ENCODE peak calls at places on chromosomes 2 and 18, in four cellular contexts. B is RKO, S is stromal cell of bone marrow, W is type B pancreatic cell. A is an unnamed sample.

GRCh38 chr2:177628817-177629216 is 236.2 kb downstream of the AGPS start:
- DNase-seq in B (no peak), S (no peak), W (no peak), A (no peak)

GRCh38 chr2:166900700-166901099 is 12.4 kb downstream of the XIRP2 start:
- DNase-seq in B (peak; percentile 57), S (no peak), W (no peak), A (peak; percentile 18)

GRCh38 chr2:146523218-146523617 is 1321.6 kb upstream of the ACVR2A start:
- DNase-seq in B (peak; percentile 43), S (no peak), W (no peak), A (no peak)

GRCh38 chr2:207810200-207810788 is 40.6 kb upstream of the FZD5 start:
- DNase-seq in B (no peak), S (no peak), W (no peak), A (no peak)

GRCh38 chr2:9205963-9206948 is at the start of gene ASAP2:
- DNase-seq in B (peak; percentile 70), S (peak; percentile 57), W (peak; percentile 83), A (no peak)

GRCh38 chr2:147463881-147464520 is 380.8 kb upstream of the ACVR2A start:
- DNase-seq in B (no peak), S (no peak), W (no peak), A (no peak)

GRCh38 chr2:6236317-6236716 is 544.1 kb downstream of the SOX11 start:
- DNase-seq in B (no peak), S (no peak), W (no peak), A (no peak)

GRCh38 chr2:23092831-23093230 is 292.1 kb upstream of the KLHL29 start:
- DNase-seq in B (peak; percentile 47), S (peak; percentile 7), W (no peak), A (no peak)

GRCh38 chr2:75790121-75790520 is 79.4 kb upstream of the GCFC2 start:
- DNase-seq in B (no peak), S (no peak), W (no peak), A (no peak)

GRCh38 chr2:128444816-128445532 is 126.3 kb upstream of the HS6ST1 start:
- DNase-seq in B (no peak), S (no peak), W (peak; percentile 44), A (no peak)

GRCh38 chr2:237431372-237431771 is 17.4 kb upstream of the COL6A3 start:
- DNase-seq in B (peak; percentile 35), S (peak; percentile 90), W (no peak), A (peak; percentile 84)

GRCh38 chr2:10658041-10658913 is 31.5 kb downstream of the NOL10 start:
- DNase-seq in B (no peak), S (peak; percentile 28), W (no peak), A (peak; percentile 55)

GRCh38 chr2:149329470-149330126 is 789 bp upstream of the LYPD6 start:
- DNase-seq in B (peak; percentile 76), S (peak; percentile 12), W (peak; percentile 77), A (peak; percentile 51)

GRCh38 chr2:68279691-68280090 is 27.4 kb upstream of the PPP3R1 start:
- DNase-seq in B (no peak), S (no peak), W (no peak), A (no peak)

GRCh38 chr18:80147037-80147417 is 38.0 kb downstream of the ADNP2 start:
- DNase-seq in B (peak; percentile 24), S (no peak), W (no peak), A (no peak)

GRCh38 chr18:48623468-48624220 is 84.8 kb downstream of the CTIF start:
- DNase-seq in B (no peak), S (no peak), W (no peak), A (peak; percentile 69)